ENCODE peak calls at places on chromosomes 6 and 20, in eight cellular contexts. O is epithelial cell of esophagus, F is adrenal gland, N is GM10248, Z is activated B cell treated with CpG ODN at 0.5 μM for 24 hours, P is AG04449, Q is foreskin keratinocyte, G is endothelial cell. D is an unnamed sample.

GRCh38 chr20:33328738-33329137 is 45.7 kb downstream of the BPIFB1 start:
- DNase-seq in Q (no peak), Z (no peak), N (no peak), O (no peak), P (no peak), G (no peak), F (no peak), D (no peak)

GRCh38 chr20:24700166-24700860 is 230.9 kb downstream of the SYNDIG1 start:
- DNase-seq in Z (no peak), O (no peak), F (peak; percentile 33), P (no peak), G (no peak), N (no peak), Q (no peak), D (no peak)

GRCh38 chr6:7540595-7540994 is 876 bp upstream of the DSP start:
- DNase-seq in O (peak; percentile 94), Z (no peak), G (peak; percentile 29), Q (peak; percentile 91), N (no peak), P (no peak), F (no peak), D (no peak)

GRCh38 chr6:2028457-2029038 is 216.9 kb downstream of the GMDS start:
- DNase-seq in Z (no peak), Q (no peak), P (no peak), O (no peak), G (no peak), N (peak; percentile 24), F (no peak), D (no peak)

GRCh38 chr6:106315765-106316375 is 9.7 kb downstream of the ATG5 start:
- DNase-seq in Z (no peak), N (no peak), G (no peak), O (peak; percentile 44), F (no peak), P (no peak), Q (peak; percentile 55), D (no peak)

GRCh38 chr20:57682184-57683038 is 27.4 kb downstream of the PMEPA1 start:
- DNase-seq in O (no peak), Q (no peak), Z (no peak), P (no peak), N (peak; percentile 69), G (no peak), F (peak; percentile 74), D (no peak)

GRCh38 chr6:53767941-53768340 is 26.9 kb upstream of the LRRC1 start:
- DNase-seq in G (no peak), Z (no peak), O (no peak), F (no peak), P (no peak), N (no peak), Q (no peak), D (no peak)

GRCh38 chr6:113172531-113172966 is 684.6 kb upstream of the MARCKS start:
- DNase-seq in Z (no peak), F (peak; percentile 86), P (no peak), G (no peak), Q (no peak), O (no peak), N (no peak), D (no peak)

GRCh38 chr20:44027686-44028340 is 113.2 kb downstream of the TOX2 start:
- DNase-seq in P (no peak), N (no peak), F (peak; percentile 35), G (no peak), Q (no peak), Z (no peak), O (no peak), D (no peak)

GRCh38 chr20:53828673-53829085 is 235.0 kb upstream of the ZNF217 start:
- DNase-seq in Q (peak; percentile 91), Z (no peak), P (peak; percentile 86), O (peak; percentile 82), G (no peak), N (no peak), F (no peak), D (peak; percentile 27)

GRCh38 chr6:116291701-116292396 is 12.1 kb upstream of the TSPYL1 start:
- DNase-seq in G (no peak), N (no peak), P (no peak), Z (no peak), O (no peak), F (no peak), Q (no peak), D (no peak)

GRCh38 chr20:64073476-64074183 is 5.7 kb downstream of the RGS19 start:
- DNase-seq in F (no peak), N (no peak), Z (no peak), O (no peak), P (no peak), Q (no peak), G (no peak), D (no peak)

GRCh38 chr6:114052141-114052540 is 81.2 kb upstream of the HDAC2 start:
- DNase-seq in O (peak; percentile 53), Q (peak; percentile 28), G (no peak), F (no peak), P (no peak), Z (no peak), N (no peak), D (no peak)

GRCh38 chr6:110882824-110883554 is 8.4 kb downstream of the AMD1 start:
- DNase-seq in Z (no peak), O (no peak), P (no peak), G (no peak), N (no peak), F (no peak), Q (no peak), D (no peak)

GRCh38 chr6:2081155-2082138 is 164.0 kb downstream of the GMDS start:
- DNase-seq in P (no peak), N (peak; percentile 45), Q (no peak), F (no peak), Z (no peak), O (no peak), G (no peak), D (no peak)

DNA sequence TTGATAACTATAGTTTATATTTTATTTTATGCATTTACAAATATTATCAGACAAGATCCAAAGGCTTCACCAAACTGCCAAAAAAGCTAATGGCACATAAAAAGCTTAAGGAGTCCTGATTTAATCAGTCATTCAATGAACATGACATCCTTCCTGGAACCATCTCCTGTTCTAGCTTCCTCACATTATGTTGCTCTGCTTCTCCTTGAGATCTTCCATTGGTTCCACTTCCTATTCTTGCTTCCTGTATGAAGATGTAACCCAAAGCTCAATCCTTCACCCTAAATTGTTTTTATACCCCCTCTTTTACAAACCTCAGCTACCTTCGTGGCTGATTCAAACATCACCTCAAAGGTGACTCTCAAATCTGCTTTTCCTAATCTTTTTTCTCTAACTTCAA is 4.5 kb upstream of the BRD2 start:
- DNase-seq in G (no peak), N (no peak), F (no peak), O (no peak), Z (no peak), P (no peak), Q (no peak), D (no peak)
- TF ChIP-seq CTCF in G (no peak), N (no peak), F (no peak), O (no peak), Z (no peak), P (no peak), Q (no peak), D (no peak)

DNA sequence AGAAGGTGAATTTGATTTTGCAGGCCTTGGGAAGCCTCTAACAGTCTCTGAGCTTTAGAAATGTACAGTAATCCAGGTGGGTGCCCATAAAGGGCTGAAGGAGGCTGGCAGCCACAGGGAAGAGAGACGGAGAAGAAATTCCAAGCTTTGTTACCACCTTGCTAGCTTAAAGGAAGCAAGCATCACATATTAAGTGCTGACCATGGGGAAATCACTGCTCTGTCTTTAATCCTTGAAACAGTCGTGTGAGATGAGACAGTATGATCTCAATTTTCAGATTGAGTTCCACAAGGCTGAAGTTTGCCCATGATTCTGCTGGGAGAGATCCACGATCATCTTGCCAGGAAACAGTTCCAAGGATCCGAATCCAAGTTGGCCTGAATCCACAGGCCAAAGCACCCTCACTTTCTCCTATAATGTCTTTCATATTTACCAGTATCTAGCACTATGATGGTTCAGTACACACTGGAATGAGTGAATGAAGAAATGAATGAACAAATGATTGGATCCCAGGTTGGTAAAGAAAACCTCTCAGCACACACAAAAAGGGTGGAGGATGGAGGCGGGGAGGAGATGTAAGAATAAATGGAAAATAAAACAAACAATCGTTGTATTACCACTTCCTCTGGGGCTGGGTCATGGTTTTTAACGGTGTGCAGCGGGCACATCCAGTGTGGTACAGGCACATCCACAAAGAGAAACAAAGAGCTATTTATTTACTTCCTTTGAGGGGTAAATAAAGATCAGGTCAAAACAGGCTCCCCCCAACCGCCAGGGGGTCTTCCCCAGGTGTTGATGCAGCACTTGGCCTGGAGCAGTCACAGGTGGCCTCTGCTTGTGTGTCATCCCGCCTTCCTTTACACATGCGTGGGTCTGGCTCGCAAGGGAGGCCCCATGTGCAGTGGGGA is 28.2 kb upstream of the TAF8 start:
- DNase-seq in Q (no peak), F (no peak), P (no peak), O (no peak), G (no peak), Z (peak; percentile 58), N (peak; percentile 66), D (no peak)
- TF ChIP-seq CTCF in Q (no peak), F (no peak), P (no peak), O (no peak), G (no peak), Z (no peak), N (no peak), D (no peak)

DNA sequence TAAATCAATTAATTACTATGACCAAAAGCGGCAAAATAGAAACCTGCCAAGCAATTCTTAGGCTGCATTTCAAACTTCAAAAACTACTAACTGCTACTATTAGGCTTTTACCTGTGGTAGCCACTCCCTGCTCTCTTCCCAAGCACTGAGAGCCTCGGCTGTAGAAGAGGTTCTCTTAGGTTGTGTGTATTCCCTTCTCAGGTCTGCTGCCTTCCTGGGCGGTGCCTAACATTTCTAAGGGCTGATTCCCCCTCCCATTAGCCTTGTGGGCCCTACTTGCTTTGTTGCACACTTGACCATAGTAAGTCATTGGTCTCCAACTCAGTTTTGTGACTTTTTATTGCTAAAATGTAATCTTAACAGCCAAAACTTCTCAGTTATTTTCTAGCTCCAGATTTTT is 146.1 kb upstream of the C6orf118 start:
- DNase-seq in O (no peak), P (no peak), F (no peak), Q (no peak), Z (no peak), G (no peak), N (no peak), D (no peak)
- TF ChIP-seq CTCF in O (no peak), P (no peak), F (no peak), Q (no peak), Z (no peak), G (no peak), N (no peak), D (no peak)

GRCh38 chr6:51536728-51537127 is 550.7 kb downstream of the PKHD1 start:
- DNase-seq in O (no peak), Z (no peak), G (no peak), P (no peak), N (no peak), Q (no peak), F (no peak), D (no peak)

GRCh38 chr6:51542466-51542865 is 544.9 kb downstream of the PKHD1 start:
- DNase-seq in F (no peak), Q (no peak), P (no peak), O (no peak), Z (no peak), G (no peak), N (no peak), D (no peak)

DNA sequence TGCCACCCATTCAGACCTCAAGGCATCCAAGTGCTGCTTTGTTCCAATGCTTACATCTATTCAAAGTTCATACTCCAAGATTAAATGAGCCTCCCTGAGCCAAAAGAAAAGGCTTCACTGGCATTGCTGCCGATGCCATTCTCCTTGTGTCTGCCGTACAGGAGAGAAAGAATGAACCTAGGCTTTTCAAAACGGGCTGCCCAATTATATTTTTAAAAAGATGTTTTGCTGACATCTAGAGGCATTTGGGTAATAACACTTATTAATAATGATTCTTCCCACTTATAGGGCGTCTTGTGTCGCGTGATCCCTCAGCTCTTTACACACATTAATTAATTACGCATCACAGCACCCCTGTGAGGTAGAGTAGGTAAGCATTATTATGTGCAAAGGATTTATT is 545.6 kb downstream of the PKHD1 start:
- DNase-seq in G (no peak), N (no peak), Z (no peak), F (no peak), Q (peak; percentile 37), P (no peak), O (peak; percentile 58), D (no peak)
- TF ChIP-seq CTCF in G (no peak), N (no peak), Z (no peak), F (no peak), Q (peak; percentile 74), P (no peak), O (peak; percentile 45), D (no peak)